ENCODE peak calls at places on chromosome 2, in five cellular contexts. U, I, T, N and V are unnamed samples. For H3K9me3, the result is how much of the 10 kb centered on the place peaks cover.

GRCh38 chr2:109212836-109213563 is 84.0 kb downstream of the SH3RF3 start:
- DNase-seq in U (no peak), N (no peak), I (no peak), T (no peak), V (no peak)

GRCh38 chr2:3280683-3281520 is 96.7 kb downstream of the EIPR1 start:
- DNase-seq in U (no peak), T (peak), I (no peak), N (no peak), V (no peak)

GRCh38 chr2:172084484-172084733 is 898 bp upstream of the DLX1 start:
- DNase-seq in T (no peak), U (no peak), N (no peak), I (no peak), V (no peak)

GRCh38 chr2:1675633-1676032 is 68.7 kb downstream of the PXDN start:
- DNase-seq in I (peak), T (peak), N (no peak), U (peak), V (no peak)

GRCh38 chr2:199228887-199229819 is 228.6 kb downstream of the SATB2 start:
- DNase-seq in T (no peak), I (no peak), U (no peak), N (no peak), V (no peak)

GRCh38 chr2:200247494-200247893 is 59.0 kb upstream of the SPATS2L start:
- DNase-seq in N (no peak), I (no peak), U (no peak), T (no peak), V (no peak)

GRCh38 chr2:7517122-7517487 is 599.9 kb downstream of the RNF144A start:
- DNase-seq in T (no peak), U (no peak), N (no peak), I (no peak), V (no peak)

GRCh38 chr2:80475970-80476369 is 171.4 kb upstream of the LRRTM1 start:
- DNase-seq in T (no peak), I (no peak), U (no peak), N (no peak), V (no peak)

GRCh38 chr2:181621779-181622490 is 35.0 kb downstream of the CERKL start:
- DNase-seq in T (no peak), I (no peak), N (no peak), U (no peak), V (no peak)

DNA sequence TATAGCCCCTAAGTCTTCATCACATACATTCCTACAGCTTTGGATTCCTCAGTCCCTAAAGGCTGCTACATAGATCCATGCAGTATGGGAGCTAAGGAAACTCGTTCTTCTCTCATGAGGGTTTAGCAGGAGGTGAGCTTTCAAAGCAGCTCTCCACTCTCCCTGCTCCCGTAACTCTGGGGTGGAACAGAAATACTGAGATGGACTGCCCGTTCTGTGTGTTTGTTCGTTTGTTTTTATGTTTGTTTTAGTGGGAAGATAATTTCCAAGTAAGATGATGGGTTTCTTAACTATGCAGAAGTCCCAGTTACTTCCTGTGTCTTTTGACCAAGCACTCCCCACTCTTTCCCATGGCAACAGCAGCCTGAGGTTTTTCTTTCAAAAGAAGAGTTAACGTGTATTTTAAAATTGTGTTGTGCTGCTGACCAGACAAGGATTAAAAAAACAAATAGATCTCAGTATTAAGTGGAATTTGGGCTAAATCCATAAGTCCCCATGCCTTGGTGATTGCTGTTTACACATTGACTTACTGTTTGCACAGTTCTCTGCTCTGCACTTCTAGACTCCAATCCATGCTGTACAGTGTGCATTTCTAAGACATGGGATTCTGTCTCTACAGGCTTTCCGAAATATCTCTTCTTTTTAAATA is 156.4 kb upstream of the SH3BP4 start:
- DNase-seq in N (no peak), U (no peak), T (no peak), I (no peak), V (no peak)
- H3K27ac ChIP-seq in N (no peak), U (no peak), T (no peak), I (peak), V (no peak)

GRCh38 chr2:120052597-120052996 is 39.7 kb downstream of the EPB41L5 start:
- DNase-seq in N (no peak), U (no peak), I (no peak), T (no peak), V (no peak)

GRCh38 chr2:120059483-120059882 is 46.6 kb downstream of the EPB41L5 start:
- DNase-seq in U (no peak), I (no peak), N (no peak), T (no peak), V (no peak)

GRCh38 chr2:120053891-120054290 is 41.0 kb downstream of the EPB41L5 start:
- DNase-seq in N (no peak), U (no peak), T (no peak), I (no peak), V (no peak)
- H3K9me3 ChIP-seq in N (under half), U (under half), T (under half), I (under half), V (under half)

GRCh38 chr2:235394278-235394828 is 99.5 kb upstream of the AGAP1 start:
- DNase-seq in U (no peak), I (peak), T (peak), N (no peak), V (no peak)

GRCh38 chr2:235389626-235390025 is 104.2 kb upstream of the AGAP1 start:
- DNase-seq in N (no peak), U (no peak), I (no peak), T (peak), V (no peak)

GRCh38 chr2:235390816-235391194 is 103.0 kb upstream of the AGAP1 start:
- DNase-seq in N (no peak), U (no peak), I (no peak), T (peak), V (no peak)

GRCh38 chr2:235391964-235392615 is 101.8 kb upstream of the AGAP1 start:
- DNase-seq in I (no peak), T (peak), U (no peak), N (no peak), V (no peak)

DNA sequence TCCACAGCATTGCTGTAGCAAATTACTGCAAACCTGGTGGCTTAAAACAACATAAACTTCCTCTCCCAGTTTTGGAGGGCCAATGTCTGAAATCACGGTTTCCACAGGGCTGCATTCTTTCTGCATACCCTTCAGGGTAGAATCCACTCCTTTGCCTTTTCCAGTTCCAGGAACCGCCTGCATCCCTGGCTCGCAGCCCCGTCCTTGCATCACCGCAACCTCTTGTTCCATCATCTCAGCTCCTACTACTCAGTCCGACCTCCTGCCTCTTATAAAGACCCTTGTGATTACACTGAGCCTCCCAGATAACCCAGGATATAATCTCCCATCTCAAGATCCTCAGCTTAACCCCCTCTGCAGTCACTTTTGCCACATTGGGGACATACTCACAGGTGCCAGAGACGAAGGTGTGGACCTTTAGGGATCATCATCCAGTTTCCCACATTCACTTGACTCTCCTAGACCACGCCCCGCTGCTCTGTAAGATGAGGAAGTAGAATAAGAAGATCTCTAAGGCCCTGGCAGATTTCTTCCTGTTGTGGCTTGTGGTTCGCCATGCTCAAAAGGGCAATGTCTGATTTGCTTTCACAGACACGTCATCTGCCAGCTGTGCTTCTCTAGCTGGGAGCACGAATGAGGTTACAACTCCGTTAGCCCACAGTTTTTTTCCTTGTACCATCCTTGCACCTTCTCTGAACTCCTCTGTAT is 103.6 kb upstream of the AGAP1 start:
- DNase-seq in N (peak), U (peak), T (peak), I (no peak), V (no peak)
- H3K4me3 ChIP-seq in N (no peak), U (no peak), T (no peak), I (no peak), V (no peak)

GRCh38 chr2:46350030-46350699 is 53.0 kb downstream of the EPAS1 start:
- DNase-seq in N (no peak), U (no peak), T (no peak), I (no peak), V (peak)

GRCh38 chr2:46346719-46347118 is 49.5 kb downstream of the EPAS1 start:
- DNase-seq in N (no peak), T (no peak), U (no peak), I (no peak), V (no peak)

GRCh38 chr2:46345775-46346174 is 48.6 kb downstream of the EPAS1 start:
- DNase-seq in N (no peak), U (no peak), I (no peak), T (no peak), V (no peak)

GRCh38 chr2:46349115-46349547 is 51.9 kb downstream of the EPAS1 start:
- DNase-seq in U (no peak), N (no peak), I (no peak), T (no peak), V (no peak)

DNA sequence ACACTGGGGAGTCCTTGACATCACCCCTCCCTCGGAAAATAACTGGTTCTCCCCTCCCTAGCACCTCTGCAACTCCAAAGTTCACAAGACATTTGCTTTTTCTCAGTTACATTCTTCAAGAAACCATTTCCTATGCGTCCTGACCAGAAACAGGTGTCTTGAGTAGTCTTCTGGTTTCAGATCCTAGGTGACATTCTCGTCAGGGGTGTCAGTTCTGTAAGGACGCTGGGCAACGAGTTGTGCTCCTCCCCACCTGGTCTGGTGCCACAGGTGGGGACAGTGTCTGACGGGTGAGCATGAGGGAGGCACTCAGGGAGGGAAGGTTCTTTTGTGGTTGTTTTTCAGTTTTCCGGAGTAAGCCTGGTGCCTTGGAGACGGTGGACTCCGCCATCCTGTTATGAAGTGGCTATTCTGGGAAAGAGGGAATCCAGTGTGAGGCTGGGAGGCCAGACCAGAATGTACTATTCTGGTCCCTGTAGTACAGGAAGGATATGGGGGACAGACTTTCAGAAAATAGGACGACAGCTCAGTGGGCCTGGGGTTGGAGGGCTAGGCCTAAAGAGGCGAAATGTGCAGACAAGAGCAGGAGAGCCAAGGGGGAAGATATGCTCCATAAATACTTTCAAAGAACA is 50.6 kb downstream of the EPAS1 start:
- DNase-seq in I (no peak), T (no peak), N (no peak), U (no peak), V (no peak)
- H3K27ac ChIP-seq in I (no peak), T (no peak), N (no peak), U (no peak), V (peak)

DNA sequence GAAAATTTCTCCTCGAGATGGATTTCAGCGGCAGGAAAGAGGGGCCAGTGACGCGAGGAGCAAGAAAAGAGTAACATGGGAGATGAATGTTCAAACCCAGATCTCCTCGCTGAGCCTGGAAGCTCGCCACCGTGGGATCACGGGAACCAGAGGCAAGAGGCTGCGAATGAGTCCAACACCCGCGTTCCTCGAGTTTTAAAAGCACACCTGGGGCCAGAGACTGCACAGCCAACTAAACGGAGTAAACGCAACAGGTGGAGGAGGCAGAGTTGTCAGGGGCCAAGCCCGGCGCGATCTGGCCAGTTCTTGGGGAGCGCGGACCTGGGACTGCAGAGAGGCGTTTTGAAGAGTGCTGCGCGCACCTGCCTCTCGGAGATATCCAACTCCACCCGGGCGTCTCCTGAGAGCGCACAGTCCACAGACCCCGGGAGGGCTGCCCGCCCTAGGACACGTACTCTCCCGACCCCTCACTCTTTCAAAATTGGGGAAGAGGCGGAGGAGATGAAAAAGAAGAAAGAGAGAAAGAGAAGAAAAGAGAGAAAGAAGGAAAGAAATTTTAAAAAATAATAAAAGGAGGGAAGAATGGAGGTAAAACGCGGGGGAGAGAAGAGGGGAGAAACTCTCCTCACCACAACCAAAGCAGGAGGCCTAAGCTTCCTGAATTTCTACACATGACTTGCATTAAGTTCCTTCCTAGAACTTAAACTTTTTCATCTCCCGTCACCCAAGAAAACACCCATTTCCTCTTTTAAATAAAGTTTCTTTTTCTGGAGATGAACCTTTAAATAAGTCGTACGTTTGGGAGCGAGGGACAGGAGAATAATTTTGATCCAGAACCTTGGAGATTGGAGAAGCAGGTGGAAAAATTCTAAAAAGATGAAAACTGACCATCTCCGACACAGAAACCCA is 5.3 kb upstream of the PAX3 start:
- DNase-seq in I (no peak), T (no peak), U (no peak), N (no peak), V (no peak)
- H3K9me3 ChIP-seq in I (under half), T (under half), U (under half), N (under half), V (under half)

DNA sequence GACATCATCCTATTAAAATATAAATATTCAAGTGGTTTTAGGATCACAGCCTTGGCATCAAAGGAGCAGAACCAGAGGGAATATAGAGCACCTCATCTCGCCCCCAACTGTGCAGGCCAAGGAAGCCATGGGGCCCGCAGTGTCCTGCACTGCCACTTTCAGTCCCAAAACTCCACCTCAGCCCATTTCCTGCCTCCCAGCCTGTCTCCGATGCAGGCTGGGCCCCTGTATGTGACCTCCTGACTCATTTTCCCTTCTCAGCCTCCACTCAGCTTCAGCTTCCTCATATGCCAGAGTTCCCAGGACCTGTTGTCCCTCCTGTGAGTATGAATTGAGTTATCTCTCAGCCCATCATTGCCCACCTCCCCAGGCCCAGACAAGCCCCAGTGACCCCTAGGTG is 72.9 kb upstream of the GLI2 start:
- DNase-seq in N (no peak), I (no peak), T (no peak), U (no peak), V (no peak)
- H3K4me3 ChIP-seq in N (no peak), I (no peak), T (no peak), U (no peak), V (no peak)

GRCh38 chr2:206979922-206980321 is 40.6 kb downstream of the CPO start:
- DNase-seq in N (no peak), U (no peak), I (no peak), T (no peak), V (no peak)

GRCh38 chr2:206981739-206982336 is 42.5 kb downstream of the CPO start:
- DNase-seq in T (peak), I (peak), N (peak), U (peak), V (peak)

GRCh38 chr2:206981089-206981674 is 41.9 kb downstream of the CPO start:
- DNase-seq in N (no peak), U (no peak), T (no peak), I (no peak), V (no peak)

GRCh38 chr2:206980413-206980812 is 41.1 kb downstream of the CPO start:
- DNase-seq in U (no peak), N (no peak), T (no peak), I (no peak), V (no peak)

DNA sequence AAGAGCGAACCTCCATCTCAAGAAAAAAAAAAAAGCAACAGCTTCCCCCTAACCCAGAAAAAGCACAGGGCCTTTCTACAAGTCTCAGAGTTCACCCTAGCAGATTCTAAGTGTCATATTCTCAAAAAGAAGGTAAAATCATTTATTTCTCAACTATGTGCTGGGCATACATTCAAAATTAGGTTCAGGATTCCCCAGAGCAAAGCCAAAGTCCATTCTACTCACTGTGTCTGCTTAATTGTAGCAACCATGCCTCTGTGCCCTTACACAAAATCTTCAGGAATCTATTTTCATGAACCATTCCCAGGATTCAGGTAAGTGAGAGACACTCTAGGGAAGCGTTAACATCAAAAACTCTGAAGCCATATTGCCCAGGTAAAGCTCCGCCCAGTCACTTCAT is 40.0 kb downstream of the CPO start:
- DNase-seq in T (no peak), I (no peak), N (no peak), U (no peak), V (no peak)
- H3K27ac ChIP-seq in T (no peak), I (no peak), N (no peak), U (no peak), V (no peak)

DNA sequence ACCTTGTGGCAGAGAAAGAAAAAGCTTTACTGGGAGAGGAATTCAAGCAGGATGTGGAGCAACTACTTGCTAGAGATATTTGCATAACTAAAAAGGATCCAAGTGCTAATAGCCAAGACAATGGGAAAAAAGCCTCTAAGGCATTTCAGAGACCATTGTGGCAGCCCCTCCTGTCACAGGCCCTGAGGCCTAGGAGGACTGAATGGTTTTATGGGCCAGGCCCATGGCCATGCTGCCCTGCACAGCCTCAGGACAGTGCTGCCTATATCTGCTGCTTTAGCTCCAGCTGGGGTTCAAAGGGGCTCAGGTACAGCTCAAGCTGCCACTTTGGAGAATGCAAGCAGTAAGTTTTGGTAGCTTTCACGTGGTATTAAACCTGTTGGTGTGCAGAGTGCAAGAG is 17.1 kb upstream of the MRPS5 start:
- DNase-seq in N (no peak), I (no peak), T (no peak), U (no peak), V (no peak)
- H3K9me3 ChIP-seq in N (under half), I (half or more), T (half or more), U (half or more), V (half or more)